ENCODE peak calls at places on chromosomes 3 and 15, in ten cellular contexts. N is fibroblast of lung, F is ascending aorta, C is spleen, R is Peyer's patch, P is IMR-90, A is endodermal cell, I is thoracic aorta, X is lower lobe of right lung, W is astrocyte. D is an unnamed sample.

GRCh38 chr3:125137432-125138033 is 75.0 kb downstream of the SLC12A8 start:
- DNase-seq in R (no peak), I (no peak), F (peak; percentile 70), P (peak; percentile 76), W (peak; percentile 88), C (no peak), X (no peak), A (no peak), N (peak; percentile 80), D (no peak)

GRCh38 chr15:69190504-69190903 is 30.1 kb downstream of the GLCE start:
- DNase-seq in C (no peak), F (no peak), X (no peak), I (no peak), P (no peak), R (no peak), A (no peak), W (no peak), N (no peak), D (no peak)

GRCh38 chr3:123725652-123726400 is 141.0 kb upstream of the HACD2 start:
- DNase-seq in N (no peak), R (no peak), A (peak; percentile 64), F (peak; percentile 59), W (no peak), P (no peak), X (no peak), I (no peak), C (no peak), D (no peak)

GRCh38 chr15:84840741-84841429 is 23.7 kb downstream of the ALPK3 start:
- DNase-seq in W (peak; percentile 57), R (no peak), C (no peak), X (peak; percentile 88), F (peak; percentile 96), A (no peak), P (peak; percentile 32), N (peak; percentile 50), I (peak; percentile 58), D (no peak)

GRCh38 chr15:33059184-33059583 is 135.3 kb downstream of the FMN1 start:
- DNase-seq in X (no peak), N (peak; percentile 83), A (no peak), I (no peak), P (peak; percentile 80), R (no peak), C (no peak), F (no peak), W (peak; percentile 20), D (no peak)

GRCh38 chr15:91852741-91853500 is 587 bp upstream of the SLCO3A1 start:
- DNase-seq in X (peak; percentile 91), R (peak; percentile 29), P (peak; percentile 56), F (peak; percentile 86), A (peak; percentile 88), C (peak; percentile 94), W (peak; percentile 41), N (peak; percentile 70), I (no peak), D (peak; percentile 65)

GRCh38 chr3:25252291-25252690 is 175.8 kb upstream of the RARB start:
- DNase-seq in I (no peak), F (no peak), R (no peak), X (no peak), A (no peak), N (no peak), W (no peak), P (no peak), C (no peak), D (no peak)

GRCh38 chr3:160427832-160428424 is 21.7 kb downstream of the TRIM59 start:
- DNase-seq in N (no peak), F (no peak), P (no peak), I (no peak), A (no peak), W (no peak), X (no peak), R (no peak), C (no peak), D (no peak)

GRCh38 chr3:54309601-54310000 is 187.2 kb downstream of the CACNA2D3 start:
- DNase-seq in P (no peak), I (no peak), F (no peak), R (no peak), C (no peak), X (no peak), A (no peak), N (no peak), W (no peak), D (no peak)

GRCh38 chr3:177330771-177331170 is 133.5 kb upstream of the TBL1XR1 start:
- DNase-seq in A (peak; percentile 61), C (no peak), P (no peak), I (no peak), R (no peak), X (no peak), F (no peak), N (no peak), W (no peak), D (no peak)

GRCh38 chr3:30659270-30660127 is 53.1 kb downstream of the TGFBR2 start:
- DNase-seq in N (peak; percentile 91), F (no peak), A (no peak), P (peak; percentile 97), R (no peak), C (no peak), I (no peak), W (peak; percentile 98), X (no peak), D (no peak)

GRCh38 chr3:52248816-52249547 is 3.4 kb downstream of the PPM1M start:
- DNase-seq in P (no peak), X (no peak), W (no peak), F (peak; percentile 67), C (peak; percentile 77), I (no peak), A (no peak), R (no peak), N (peak; percentile 15), D (no peak)

GRCh38 chr3:124491098-124491497 is 239.2 kb upstream of the UMPS start:
- DNase-seq in I (no peak), A (no peak), N (no peak), F (no peak), X (no peak), P (no peak), C (no peak), R (no peak), W (no peak), D (no peak)

GRCh38 chr3:85185495-85185894 is 226.7 kb downstream of the CADM2 start:
- DNase-seq in X (no peak), N (no peak), C (no peak), I (no peak), F (no peak), A (no peak), R (no peak), P (no peak), W (no peak), D (no peak)

GRCh38 chr3:23611737-23612295 is 193.9 kb upstream of the UBE2E1 start:
- DNase-seq in N (peak; percentile 70), X (peak; percentile 60), I (peak; percentile 26), F (peak; percentile 78), P (peak; percentile 80), W (peak; percentile 76), A (peak; percentile 62), C (no peak), R (no peak), D (no peak)

GRCh38 chr15:90845201-90845949 is 23.0 kb upstream of the FURIN start:
- DNase-seq in R (peak; percentile 45), F (no peak), X (no peak), A (no peak), I (no peak), N (peak; percentile 78), W (peak; percentile 82), C (peak; percentile 81), P (peak; percentile 97), D (peak; percentile 59)

DNA sequence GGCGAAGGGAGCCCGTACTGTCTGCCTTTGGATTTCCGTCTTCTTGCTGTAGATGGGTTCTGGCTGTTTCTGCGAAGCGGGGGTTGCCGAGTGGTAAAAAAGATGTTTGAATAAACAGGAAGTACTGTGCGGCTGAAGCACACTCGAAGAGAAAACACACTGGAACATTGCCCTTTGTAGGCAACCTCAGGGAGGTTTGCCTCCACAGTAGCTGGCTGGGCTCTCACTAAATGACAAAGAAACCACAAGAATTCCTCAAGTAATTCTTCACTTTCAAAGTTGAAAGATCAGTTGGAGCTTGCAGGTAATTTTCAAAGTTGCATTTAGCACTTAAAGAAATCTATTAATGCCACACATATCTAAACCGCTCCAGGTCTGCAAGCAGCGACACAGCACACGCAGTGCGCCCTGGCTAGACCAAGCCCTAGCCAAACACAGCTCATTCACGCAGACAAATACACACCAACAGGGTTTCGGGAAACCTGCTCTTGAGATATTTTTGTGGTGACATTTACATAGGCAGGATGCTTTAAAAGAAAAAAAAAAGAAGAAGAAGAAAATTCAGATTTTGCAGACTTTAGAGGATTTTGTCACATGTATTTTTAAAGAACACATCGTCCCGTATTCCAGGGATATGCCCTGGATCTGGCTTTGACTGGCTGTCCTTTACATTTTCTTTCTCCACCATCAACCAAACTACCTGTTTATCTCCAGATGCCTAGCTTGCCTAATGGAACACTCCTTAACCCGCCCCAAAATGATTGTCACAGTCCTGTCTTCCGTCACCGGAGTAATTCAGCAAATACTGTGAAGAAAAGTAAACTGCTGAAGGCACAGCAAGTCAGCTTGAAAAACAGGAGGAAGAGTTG is 452.8 kb downstream of the FOXP1 start:
- DNase-seq in P (peak; percentile 83), F (peak; percentile 85), X (peak; percentile 77), N (peak; percentile 90), I (no peak), W (peak; percentile 87), R (peak; percentile 88), C (peak; percentile 88), A (no peak), D (no peak)
- H3K4me3 ChIP-seq in P (peak overlapping the region; percentile 64), F (peak overlapping the region; percentile 73), X (peak overlapping the region; percentile 56), N (peak overlapping the region; percentile 78), I (peak overlapping the region; percentile 79), W (peak overlapping the region; percentile 69), R (peak overlapping the region; percentile 60), C (peak overlapping the region; percentile 53), A (peak overlapping the region; percentile 51), D (no peak overlapping the region)

GRCh38 chr3:14329116-14329830 is 73.1 kb upstream of the SLC6A6 start:
- DNase-seq in C (peak; percentile 31), I (no peak), X (peak; percentile 22), F (no peak), P (peak; percentile 56), A (peak; percentile 77), R (no peak), N (peak; percentile 20), W (peak; percentile 68), D (no peak)
- H3K36me3 ChIP-seq in C (no peaks in the 10 kb centered on the region), I (no peaks in the 10 kb centered on the region), X (no peaks in the 10 kb centered on the region), F (no peaks in the 10 kb centered on the region), P (no peaks in the 10 kb centered on the region), A (no peaks in the 10 kb centered on the region), R (no peaks in the 10 kb centered on the region), N (no peaks in the 10 kb centered on the region), W (no peaks in the 10 kb centered on the region), D (no peaks in the 10 kb centered on the region)

DNA sequence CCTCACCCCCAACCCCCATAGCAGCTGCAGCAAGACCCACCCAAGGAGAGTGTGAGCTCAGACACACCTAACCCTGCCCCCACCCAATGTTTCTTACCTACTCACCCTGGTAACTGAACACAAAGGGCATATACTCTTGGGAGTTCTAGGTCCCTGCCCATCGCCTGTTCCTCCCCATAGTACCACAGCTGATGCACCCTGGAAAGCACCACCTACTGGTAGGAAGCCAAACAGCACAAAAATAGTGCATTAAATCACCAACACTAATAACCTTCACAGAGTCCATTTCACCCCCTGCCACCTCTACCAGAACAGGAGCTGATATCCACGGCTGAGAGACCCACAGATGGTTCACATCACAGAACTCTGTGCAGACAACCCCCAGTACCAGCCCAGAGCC is 245.2 kb downstream of the EFHB start:
- DNase-seq in I (no peak), C (no peak), X (no peak), P (no peak), W (no peak), F (no peak), N (no peak), A (peak; percentile 74), R (no peak), D (no peak)
- TF ChIP-seq CTCF in I (no peak), C (no peak), X (no peak), P (no peak), W (no peak), F (no peak), N (no peak), A (peak; percentile 65), R (no peak), D (peak; percentile 31)

GRCh38 chr15:66293085-66293418 is 316 bp upstream of the DIS3L start:
- DNase-seq in P (no peak), W (no peak), C (no peak), I (no peak), A (no peak), X (no peak), F (no peak), N (no peak), R (no peak), D (no peak)
- H3K4me3 ChIP-seq in P (peak overlapping the region; percentile 86), W (peak overlapping the region; percentile 65), C (peak overlapping the region; percentile 71), I (peak overlapping the region; percentile 88), A (peak overlapping the region; percentile 74), X (peak overlapping the region; percentile 81), F (peak overlapping the region; percentile 95), N (peak overlapping the region; percentile 67), R (peak overlapping the region; percentile 91), D (peak overlapping the region; percentile 73)

D was measured in GM06990.